ENCODE peak calls at places on chromosomes 11 and 22, in eight cellular contexts. M is Peyer's patch, P is heart left ventricle, R is spleen, D is endothelial cell of umbilical vein, C is IMR-90, I is uterus, G is A549. W is an unnamed sample.

GRCh38 chr11:4606231-4607015 is 1.6 kb downstream of the TRIM68 start:
- DNase-seq in M (no peak), P (no peak), R (no peak), D (peak), C (peak), I (no peak), G (no peak), W (no peak)

GRCh38 chr11:2086239-2087040 is 52.7 kb downstream of the IGF2 start:
- DNase-seq in M (no peak), P (no peak), R (peak), D (no peak), C (no peak), I (no peak), G (no peak), W (no peak)

GRCh38 chr22:44620129-44620840 is 81.7 kb upstream of the PRR5 start:
- DNase-seq in M (peak), P (peak), R (peak), D (peak), C (peak), I (peak), G (peak), W (peak)

GRCh38 chr11:87331273-87331672 is 293.5 kb downstream of the TMEM135 start:
- DNase-seq in M (no peak), P (no peak), R (no peak), D (no peak), C (no peak), I (no peak), G (no peak), W (no peak)

GRCh38 chr11:83819936-83820549 is 533.9 kb upstream of the CCDC90B start:
- DNase-seq in M (no peak), P (no peak), R (no peak), D (peak), C (peak), I (peak), G (peak), W (peak)

GRCh38 chr11:57643802-57644201 is 5.9 kb downstream of the YPEL4 start:
- DNase-seq in M (no peak), P (no peak), R (no peak), D (peak), C (peak), I (no peak), G (no peak), W (no peak)

GRCh38 chr11:70173018-70173417 is 30.1 kb upstream of the FADD start:
- DNase-seq in M (no peak), P (no peak), R (no peak), D (no peak), C (peak), I (no peak), G (no peak), W (no peak)

GRCh38 chr11:67289651-67290479 is 762 bp downstream of the ANKRD13D start:
- DNase-seq in M (no peak), P (no peak), R (peak), D (peak), C (no peak), I (no peak), G (peak), W (no peak)

GRCh38 chr11:116117326-116118137 is 613.3 kb upstream of the CADM1 start:
- DNase-seq in M (no peak), P (no peak), R (peak), D (no peak), C (no peak), I (no peak), G (no peak), W (no peak)

GRCh38 chr11:116415095-116415494 is 357.7 kb downstream of the BUD13 start:
- DNase-seq in M (no peak), P (no peak), R (no peak), D (no peak), C (no peak), I (no peak), G (peak), W (no peak)

GRCh38 chr11:94938399-94939055 is 34.8 kb downstream of the CWC15 start:
- DNase-seq in M (no peak), P (peak), R (no peak), D (peak), C (peak), I (peak), G (no peak), W (no peak)

GRCh38 chr11:73656985-73657384 is 10.6 kb downstream of the PLEKHB1 start:
- DNase-seq in M (no peak), P (no peak), R (no peak), D (no peak), C (no peak), I (no peak), G (no peak), W (no peak)

GRCh38 chr11:2574043-2574552 is 125.7 kb downstream of the KCNQ1OT1 start:
- DNase-seq in M (no peak), P (peak), R (peak), D (no peak), C (no peak), I (no peak), G (no peak), W (no peak)

GRCh38 chr22:45278125-45278524 is 6.6 kb upstream of the UPK3A start:
- DNase-seq in M (no peak), P (no peak), R (no peak), D (no peak), C (no peak), I (no peak), G (no peak), W (no peak)

DNA sequence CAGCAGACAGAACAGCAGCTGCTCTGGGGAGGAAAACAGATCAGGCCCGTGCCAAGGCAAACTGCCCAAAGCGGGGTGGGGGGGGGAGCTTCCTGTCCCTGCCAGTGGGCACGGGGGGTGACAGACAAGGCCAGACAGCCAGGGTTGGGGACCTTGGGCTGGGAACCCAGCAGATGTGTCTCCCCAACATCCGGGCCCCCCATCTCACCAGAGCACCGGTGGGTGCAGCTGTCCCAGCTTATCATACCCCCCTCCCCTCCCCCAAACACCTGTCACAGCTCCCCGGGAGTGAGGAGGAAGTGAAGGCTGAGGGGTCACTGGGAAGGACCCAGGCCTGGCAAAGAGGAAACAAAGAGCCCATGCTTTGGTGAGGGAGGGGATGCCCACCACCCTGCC is 1.3 kb downstream of the PPP1R14B start:
- DNase-seq in M (peak), P (peak), R (peak), D (no peak), C (no peak), I (peak), G (no peak), W (no peak)
- TF ChIP-seq POLR2A in M (no peak), P (no peak), R (no peak), D (no peak), C (no peak), I (no peak), G (no peak), W (no peak)

GRCh38 chr22:19520007-19520406 is 4.2 kb downstream of the CLDN5 start:
- DNase-seq in M (no peak), P (no peak), R (no peak), D (no peak), C (no peak), I (no peak), G (no peak), W (no peak)

GRCh38 chr22:19520566-19521305 is 3.5 kb downstream of the CLDN5 start:
- DNase-seq in M (no peak), P (no peak), R (no peak), D (no peak), C (no peak), I (no peak), G (no peak), W (no peak)

GRCh38 chr22:19518568-19519030 is 5.6 kb downstream of the CLDN5 start:
- DNase-seq in M (no peak), P (no peak), R (no peak), D (no peak), C (no peak), I (no peak), G (no peak), W (no peak)

GRCh38 chr22:19517919-19518567 is 6.2 kb downstream of the CLDN5 start:
- DNase-seq in M (peak), P (no peak), R (no peak), D (no peak), C (no peak), I (no peak), G (no peak), W (no peak)

GRCh38 chr22:19519041-19519926 is 4.9 kb downstream of the CLDN5 start:
- DNase-seq in M (no peak), P (no peak), R (no peak), D (no peak), C (no peak), I (no peak), G (no peak), W (no peak)
- TF ChIP-seq POLR2A in M (no peak), P (no peak), R (no peak), D (no peak), C (no peak), I (no peak), G (no peak), W (no peak)

DNA sequence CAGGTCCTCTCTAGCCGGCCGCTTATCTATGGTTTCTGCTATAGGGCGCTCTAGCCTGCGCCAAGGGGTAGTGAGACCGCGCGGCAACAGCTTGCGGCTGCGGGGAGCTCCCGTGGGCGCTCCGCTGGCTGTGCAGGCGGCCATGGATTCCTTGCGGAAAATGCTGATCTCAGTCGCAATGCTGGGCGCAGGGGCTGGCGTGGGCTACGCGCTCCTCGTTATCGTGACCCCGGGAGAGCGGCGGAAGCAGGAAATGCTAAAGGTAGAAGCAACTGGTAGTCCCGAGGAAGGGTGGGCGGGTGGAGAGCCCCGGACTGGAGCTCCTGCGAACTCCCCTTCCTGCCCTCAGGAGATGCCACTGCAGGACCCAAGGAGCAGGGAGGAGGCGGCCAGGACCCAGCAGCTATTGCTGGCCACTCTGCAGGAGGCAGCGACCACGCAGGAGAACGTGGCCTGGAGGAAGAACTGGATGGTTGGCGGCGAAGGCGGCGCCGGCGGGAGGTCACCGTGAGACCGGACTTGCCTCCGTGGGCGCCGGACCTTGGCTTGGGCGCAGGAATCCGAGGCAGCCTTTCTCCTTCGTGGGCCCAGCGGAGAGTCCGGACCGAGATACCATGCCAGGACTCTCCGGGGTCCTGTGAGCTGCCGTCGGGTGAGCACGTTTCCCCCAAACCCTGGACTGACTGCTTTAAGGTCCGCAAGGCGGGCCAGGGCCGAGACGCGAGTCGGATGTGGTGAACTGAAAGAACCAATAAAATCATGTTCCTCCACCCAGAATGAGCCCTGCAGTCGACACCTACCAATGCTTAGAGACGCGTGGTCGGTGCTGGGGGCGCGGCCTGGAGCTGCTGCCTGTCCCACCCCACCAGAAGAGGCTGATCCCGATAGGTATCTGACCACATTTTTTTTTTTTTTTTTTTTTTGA is at the start of the genes LBHD1 and UQCC3:
- DNase-seq in M (peak), P (peak), R (peak), D (peak), C (peak), I (peak), G (peak), W (peak)
- TF ChIP-seq POLR2A in M (peak), P (peak), R (no peak), D (peak), C (peak), I (no peak), G (peak), W (peak)

GRCh38 chr22:41862160-41862529 is 29.2 kb downstream of the SREBF2 start:
- DNase-seq in M (no peak), P (no peak), R (no peak), D (no peak), C (peak), I (no peak), G (no peak), W (no peak)
- TF ChIP-seq POLR2A in M (no peak), P (no peak), R (no peak), D (no peak), C (no peak), I (no peak), G (no peak), W (no peak)

GRCh38 chr11:832529-833113 is at the start of gene CD151:
- DNase-seq in M (no peak), P (peak), R (peak), D (peak), C (peak), I (no peak), G (peak), W (peak)
- TF ChIP-seq POLR2A in M (no peak), P (no peak), R (no peak), D (no peak), C (no peak), I (no peak), G (peak), W (no peak)

GRCh38 chr11:47105974-47106373 is 70.7 kb downstream of the ARFGAP2 start:
- DNase-seq in M (no peak), P (no peak), R (no peak), D (no peak), C (no peak), I (no peak), G (no peak), W (no peak)
- TF ChIP-seq POLR2A in M (no peak), P (no peak), R (no peak), D (no peak), C (no peak), I (no peak), G (no peak), W (no peak)

W was measured in erythroblast.